ENCODE peak calls at places on chromosome 1, in eight cellular contexts. One of them, this sample, is unnamed.
A peak's percentile ranks its signal among the peaks of the same experiment; 100 is the strongest.

GRCh38 chr1:202923533-202923932 is 3.5 kb downstream of the KLHL12 start:
- DNase-seq in fibroblast of the aortic adventitia: no peak
- DNase-seq in hippocampal formation: no peak
- DNase-seq in GOT3: no peak
- DNase-seq in activated naive CD4-positive, alpha-beta T cell treated with anti-CD3 and anti-CD28 coated beads, Interleukin-2, amount 50 U/mL, for 72 hours: no peak
- DNase-seq in EL: no peak
- DNase-seq in activated effector memory CD4-positive, alpha-beta T cell treated with Interleukin-2 at 50 U/mL for 16 hours: no peak
- DNase-seq in vagina: no peak
- DNase-seq in this sample: no peak

GRCh38 chr1:178057863-178058576 is 35.9 kb upstream of the RASAL2 start:
- DNase-seq in activated naive CD4-positive, alpha-beta T cell treated with anti-CD3 and anti-CD28 coated beads, Interleukin-2, amount 50 U/mL, for 72 hours: no peak
- DNase-seq in hippocampal formation: peak; percentile 33
- DNase-seq in fibroblast of the aortic adventitia: peak; percentile 81
- DNase-seq in vagina: no peak
- DNase-seq in GOT3: no peak
- DNase-seq in activated effector memory CD4-positive, alpha-beta T cell treated with Interleukin-2 at 50 U/mL for 16 hours: no peak
- DNase-seq in EL: peak; percentile 67
- DNase-seq in this sample: peak; percentile 25

GRCh38 chr1:176206006-176206960 is 803 bp downstream of the COP1 start:
- DNase-seq in GOT3: peak; percentile 53
- DNase-seq in vagina: no peak
- DNase-seq in activated naive CD4-positive, alpha-beta T cell treated with anti-CD3 and anti-CD28 coated beads, Interleukin-2, amount 50 U/mL, for 72 hours: peak; percentile 73
- DNase-seq in EL: peak; percentile 57
- DNase-seq in fibroblast of the aortic adventitia: peak; percentile 32
- DNase-seq in hippocampal formation: peak; percentile 28
- DNase-seq in activated effector memory CD4-positive, alpha-beta T cell treated with Interleukin-2 at 50 U/mL for 16 hours: no peak
- DNase-seq in this sample: peak; percentile 67

GRCh38 chr1:40264354-40264781 is 6.3 kb downstream of the ZMPSTE24 start:
- DNase-seq in vagina: no peak
- DNase-seq in hippocampal formation: no peak
- DNase-seq in fibroblast of the aortic adventitia: no peak
- DNase-seq in GOT3: no peak
- DNase-seq in activated effector memory CD4-positive, alpha-beta T cell treated with Interleukin-2 at 50 U/mL for 16 hours: no peak
- DNase-seq in activated naive CD4-positive, alpha-beta T cell treated with anti-CD3 and anti-CD28 coated beads, Interleukin-2, amount 50 U/mL, for 72 hours: no peak
- DNase-seq in EL: no peak
- DNase-seq in this sample: no peak

GRCh38 chr1:183080406-183080805 is 57.2 kb downstream of the LAMC1 start:
- DNase-seq in activated effector memory CD4-positive, alpha-beta T cell treated with Interleukin-2 at 50 U/mL for 16 hours: no peak
- DNase-seq in fibroblast of the aortic adventitia: peak; percentile 33
- DNase-seq in EL: peak; percentile 79
- DNase-seq in hippocampal formation: no peak
- DNase-seq in activated naive CD4-positive, alpha-beta T cell treated with anti-CD3 and anti-CD28 coated beads, Interleukin-2, amount 50 U/mL, for 72 hours: no peak
- DNase-seq in GOT3: no peak
- DNase-seq in vagina: no peak
- DNase-seq in this sample: no peak

GRCh38 chr1:84613887-84614286 is 39.6 kb upstream of the CTBS start:
- DNase-seq in EL: no peak
- DNase-seq in vagina: no peak
- DNase-seq in activated effector memory CD4-positive, alpha-beta T cell treated with Interleukin-2 at 50 U/mL for 16 hours: no peak
- DNase-seq in activated naive CD4-positive, alpha-beta T cell treated with anti-CD3 and anti-CD28 coated beads, Interleukin-2, amount 50 U/mL, for 72 hours: no peak
- DNase-seq in GOT3: no peak
- DNase-seq in fibroblast of the aortic adventitia: no peak
- DNase-seq in hippocampal formation: no peak
- DNase-seq in this sample: no peak

GRCh38 chr1:116763787-116764465 is 9.7 kb downstream of the CD2 start:
- DNase-seq in fibroblast of the aortic adventitia: no peak
- DNase-seq in activated effector memory CD4-positive, alpha-beta T cell treated with Interleukin-2 at 50 U/mL for 16 hours: no peak
- DNase-seq in EL: peak; percentile 19
- DNase-seq in vagina: no peak
- DNase-seq in GOT3: no peak
- DNase-seq in activated naive CD4-positive, alpha-beta T cell treated with anti-CD3 and anti-CD28 coated beads, Interleukin-2, amount 50 U/mL, for 72 hours: peak; percentile 66
- DNase-seq in hippocampal formation: no peak
- DNase-seq in this sample: peak; percentile 46

GRCh38 chr1:84847253-84848247 is 45.5 kb downstream of the LPAR3 start:
- DNase-seq in vagina: no peak
- DNase-seq in EL: peak; percentile 96
- DNase-seq in fibroblast of the aortic adventitia: peak; percentile 99
- DNase-seq in activated effector memory CD4-positive, alpha-beta T cell treated with Interleukin-2 at 50 U/mL for 16 hours: no peak
- DNase-seq in hippocampal formation: peak; percentile 25
- DNase-seq in GOT3: no peak
- DNase-seq in activated naive CD4-positive, alpha-beta T cell treated with anti-CD3 and anti-CD28 coated beads, Interleukin-2, amount 50 U/mL, for 72 hours: no peak
- DNase-seq in this sample: peak; percentile 76

GRCh38 chr1:201771466-201771865 is 57.5 kb upstream of the IPO9 start:
- DNase-seq in hippocampal formation: no peak
- DNase-seq in GOT3: no peak
- DNase-seq in activated naive CD4-positive, alpha-beta T cell treated with anti-CD3 and anti-CD28 coated beads, Interleukin-2, amount 50 U/mL, for 72 hours: no peak
- DNase-seq in EL: no peak
- DNase-seq in vagina: no peak
- DNase-seq in fibroblast of the aortic adventitia: peak; percentile 85
- DNase-seq in activated effector memory CD4-positive, alpha-beta T cell treated with Interleukin-2 at 50 U/mL for 16 hours: no peak
- DNase-seq in this sample: no peak

GRCh38 chr1:201184734-201185453 is 5.7 kb upstream of the IGFN1 start:
- DNase-seq in activated naive CD4-positive, alpha-beta T cell treated with anti-CD3 and anti-CD28 coated beads, Interleukin-2, amount 50 U/mL, for 72 hours: peak; percentile 33
- DNase-seq in GOT3: peak; percentile 83
- DNase-seq in vagina: no peak
- DNase-seq in EL: peak; percentile 83
- DNase-seq in hippocampal formation: peak; percentile 5
- DNase-seq in activated effector memory CD4-positive, alpha-beta T cell treated with Interleukin-2 at 50 U/mL for 16 hours: no peak
- DNase-seq in fibroblast of the aortic adventitia: peak; percentile 61
- DNase-seq in this sample: peak; percentile 12

GRCh38 chr1:58618303-58618702 is 41.3 kb upstream of the TACSTD2 start:
- DNase-seq in activated naive CD4-positive, alpha-beta T cell treated with anti-CD3 and anti-CD28 coated beads, Interleukin-2, amount 50 U/mL, for 72 hours: no peak
- DNase-seq in fibroblast of the aortic adventitia: peak; percentile 81
- DNase-seq in EL: peak; percentile 96
- DNase-seq in hippocampal formation: no peak
- DNase-seq in GOT3: peak; percentile 50
- DNase-seq in activated effector memory CD4-positive, alpha-beta T cell treated with Interleukin-2 at 50 U/mL for 16 hours: no peak
- DNase-seq in vagina: no peak
- DNase-seq in this sample: peak; percentile 20

This sample was measured in KBM-7.